ENCODE peak calls at places on chromosomes 13 and 19, in six cellular contexts. D, N, I, C, X and F are unnamed samples.

GRCh38 chr13:29861694-29862110 is 11.3 kb upstream of the UBL3 start:
- DNase-seq in X (no peak), N (no peak), D (no peak), C (no peak), I (no peak), F (peak)

GRCh38 chr19:5826531-5827341 is 12.8 kb downstream of the FUT6 start:
- DNase-seq in C (no peak), D (peak), N (no peak), X (peak), I (peak), F (peak)

GRCh38 chr19:18596752-18597157 is 8.2 kb downstream of the REX1BD start:
- DNase-seq in C (peak), N (peak), D (peak), X (no peak), I (peak), F (no peak)

GRCh38 chr13:34243396-34243795 is 425.4 kb downstream of the RFC3 start:
- DNase-seq in D (no peak), C (no peak), N (no peak), X (no peak), I (no peak), F (no peak)

GRCh38 chr13:112343591-112343990 is 32.6 kb upstream of the SPACA7 start:
- DNase-seq in N (no peak), C (no peak), D (peak), X (no peak), I (no peak), F (no peak)

GRCh38 chr19:16328824-16329482 is 4.3 kb downstream of the KLF2 start:
- DNase-seq in D (no peak), I (no peak), X (peak), N (no peak), C (no peak), F (no peak)

GRCh38 chr19:15107056-15108010 is at the start of gene SYDE1:
- DNase-seq in I (peak), N (peak), C (peak), D (peak), X (no peak), F (peak)

GRCh38 chr19:43781630-43782310 is 997 bp upstream of the KCNN4 start:
- DNase-seq in C (no peak), N (no peak), I (no peak), D (no peak), X (no peak), F (no peak)

GRCh38 chr13:29877456-29878096 is 27.2 kb upstream of the UBL3 start:
- DNase-seq in N (no peak), D (no peak), I (peak), C (no peak), X (no peak), F (no peak)

GRCh38 chr19:41442473-41443360 is at the start of gene ERICH4:
- DNase-seq in N (no peak), C (no peak), D (no peak), I (no peak), X (no peak), F (no peak)

GRCh38 chr13:48842316-48842715 is 133.4 kb upstream of the FNDC3A start:
- DNase-seq in C (no peak), X (no peak), I (no peak), D (no peak), N (no peak), F (peak)

GRCh38 chr19:49771674-49772139 is 4.9 kb downstream of the AP2A1 start:
- DNase-seq in D (no peak), I (no peak), X (no peak), C (no peak), N (no peak), F (no peak)

GRCh38 chr13:99153219-99153618 is 47.4 kb upstream of the UBAC2 start:
- DNase-seq in N (no peak), D (no peak), I (peak), C (no peak), X (no peak), F (peak)

GRCh38 chr19:37943480-37943879 is 36.5 kb downstream of the SIPA1L3 start:
- DNase-seq in X (no peak), I (no peak), N (no peak), C (no peak), D (no peak), F (no peak)

GRCh38 chr13:49791753-49792549 is 531 bp downstream of the KPNA3 start:
- DNase-seq in I (peak), C (peak), N (peak), X (peak), D (peak), F (peak)

GRCh38 chr19:23283925-23284324 is 33.7 kb upstream of the ZNF724 start:
- DNase-seq in D (peak), I (peak), N (no peak), X (peak), C (no peak), F (peak)
- TF ChIP-seq CTCF in D (peak), I (peak), N (peak), X (peak), C (peak), F (peak)

GRCh38 chr19:3687774-3688706 is 12.2 kb downstream of the PIP5K1C start:
- DNase-seq in D (peak), C (peak), N (peak), I (no peak), X (no peak), F (no peak)
- TF ChIP-seq CTCF in D (peak), C (no peak), N (no peak), I (no peak), X (no peak), F (no peak)

GRCh38 chr19:2168619-2169424 is 5.1 kb downstream of the DOT1L start:
- DNase-seq in D (peak), X (no peak), N (peak), I (peak), C (peak), F (peak)
- TF ChIP-seq CTCF in D (no peak), X (no peak), N (peak), I (no peak), C (no peak), F (no peak)

DNA sequence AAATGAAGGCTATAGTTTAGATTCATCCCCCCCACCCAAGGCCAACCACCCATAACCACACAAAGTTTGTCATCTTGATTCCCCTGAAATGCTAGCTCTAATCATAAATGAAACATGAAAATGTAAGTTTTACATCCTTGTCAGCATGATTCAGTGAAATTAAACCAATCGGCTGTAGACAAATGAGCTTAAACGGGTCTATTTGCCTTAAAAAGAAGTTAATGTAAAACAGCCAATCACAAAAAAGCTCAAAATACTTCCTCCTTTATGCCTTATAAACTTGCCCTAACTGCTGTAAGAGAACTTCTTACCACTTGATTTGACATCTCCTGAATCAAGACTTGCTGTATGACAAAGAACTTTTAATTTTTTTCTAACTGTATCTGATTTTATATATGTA is 34.5 kb upstream of the MRI1 start:
- DNase-seq in I (no peak), N (no peak), C (no peak), D (no peak), X (no peak), F (peak)
- TF ChIP-seq CTCF in I (no peak), N (no peak), C (no peak), D (no peak), X (no peak), F (no peak)

GRCh38 chr13:46720189-46720588 is 76.8 kb downstream of the ESD start:
- DNase-seq in C (no peak), I (no peak), X (no peak), N (peak), D (no peak), F (no peak)
- TF ChIP-seq CTCF in C (no peak), I (no peak), X (no peak), N (no peak), D (no peak), F (no peak)

GRCh38 chr13:94427313-94427712 is 52.2 kb downstream of the DCT start:
- DNase-seq in C (no peak), D (no peak), I (no peak), X (no peak), N (no peak), F (no peak)

GRCh38 chr13:94431987-94432386 is 47.5 kb downstream of the DCT start:
- DNase-seq in N (no peak), D (no peak), I (no peak), C (no peak), X (no peak), F (no peak)

GRCh38 chr13:94433055-94433947 is 46.2 kb downstream of the DCT start:
- DNase-seq in D (peak), X (no peak), C (no peak), I (peak), N (no peak), F (no peak)

GRCh38 chr13:94435604-94436226 is 43.8 kb downstream of the DCT start:
- DNase-seq in I (peak), N (peak), C (no peak), X (no peak), D (no peak), F (peak)

GRCh38 chr13:94431569-94431968 is 47.9 kb downstream of the DCT start:
- DNase-seq in I (peak), X (no peak), D (no peak), N (no peak), C (no peak), F (peak)
- TF ChIP-seq CTCF in I (peak), X (no peak), D (no peak), N (no peak), C (no peak), F (peak)